ENCODE peak calls at places on chromosome 10, in six cellular contexts. B, E, G, I, J and N are unnamed samples.

GRCh38 chr10:69446650-69447151 is 4.6 kb upstream of the TSPAN15 start:
- DNase-seq in B (peak; percentile 96), E (no peak), G (peak; percentile 88), I (peak; percentile 80), J (no peak), N (peak; percentile 80)

GRCh38 chr10:79184141-79184625 is 115.4 kb downstream of the ZMIZ1 start:
- DNase-seq in B (peak; percentile 79), E (no peak), G (peak; percentile 89), I (peak; percentile 58), J (no peak), N (peak; percentile 81)

GRCh38 chr10:130301026-130301892 is 165.1 kb downstream of the GLRX3 start:
- DNase-seq in B (peak; percentile 51), E (no peak), G (peak; percentile 20), I (peak; percentile 74), J (no peak), N (no peak)

GRCh38 chr10:130885021-130885655 is 426.4 kb downstream of the TCERG1L start:
- DNase-seq in B (no peak), E (no peak), G (no peak), I (peak; percentile 5), J (no peak), N (no peak)

GRCh38 chr10:89426230-89426868 is 12.0 kb downstream of the IFIT5 start:
- DNase-seq in B (peak; percentile 56), E (no peak), G (peak; percentile 56), I (peak; percentile 80), J (no peak), N (peak; percentile 50)

GRCh38 chr10:80464557-80465466 is 10.7 kb downstream of the TSPAN14 start:
- DNase-seq in B (peak; percentile 78), E (peak; percentile 77), G (peak; percentile 59), I (no peak), J (no peak), N (no peak)

GRCh38 chr10:58266826-58267712 is 625 bp downstream of the IPMK start:
- DNase-seq in B (peak; percentile 69), E (peak; percentile 60), G (peak; percentile 62), I (peak; percentile 76), J (peak; percentile 34), N (peak; percentile 62)

GRCh38 chr10:31730776-31731175 is 197.9 kb downstream of the ARHGAP12 start:
- DNase-seq in B (no peak), E (no peak), G (no peak), I (no peak), J (no peak), N (no peak)

GRCh38 chr10:130111848-130112180 is 1.2 kb upstream of the C10orf143 start:
- DNase-seq in B (no peak), E (no peak), G (no peak), I (no peak), J (no peak), N (no peak)

GRCh38 chr10:48343106-48343505 is 36.6 kb downstream of the MAPK8 start:
- DNase-seq in B (no peak), E (no peak), G (no peak), I (no peak), J (no peak), N (no peak)

GRCh38 chr10:19966751-19967150 is 150.5 kb downstream of the PLXDC2 start:
- DNase-seq in B (no peak), E (no peak), G (peak; percentile 27), I (peak; percentile 41), J (no peak), N (no peak)

GRCh38 chr10:116470768-116471415 is 43.2 kb downstream of the PNLIPRP3 start:
- DNase-seq in B (no peak), E (no peak), G (peak; percentile 13), I (no peak), J (no peak), N (peak; percentile 63)

GRCh38 chr10:12799144-12799543 is 202.4 kb downstream of the CCDC3 start:
- DNase-seq in B (no peak), E (no peak), G (no peak), I (no peak), J (no peak), N (no peak)

GRCh38 chr10:128099901-128100300 is 26.3 kb downstream of the MKI67 start:
- DNase-seq in B (no peak), E (no peak), G (no peak), I (no peak), J (no peak), N (no peak)

GRCh38 chr10:70918851-70919530 is 30.6 kb upstream of the PCBD1 start:
- DNase-seq in B (no peak), E (peak; percentile 82), G (no peak), I (no peak), J (no peak), N (no peak)

GRCh38 chr10:82932426-82932825 is 1057.4 kb downstream of the NRG3 start:
- DNase-seq in B (no peak), E (peak; percentile 49), G (no peak), I (no peak), J (no peak), N (no peak)

GRCh38 chr10:14299516-14299915 is 31.2 kb downstream of the FRMD4A start:
- DNase-seq in B (no peak), E (no peak), G (no peak), I (no peak), J (no peak), N (no peak)

GRCh38 chr10:45181483-45181882 is 133.9 kb downstream of the OR13A1 start:
- DNase-seq in B (no peak), E (no peak), G (peak; percentile 56), I (peak; percentile 92), J (no peak), N (no peak)

GRCh38 chr10:25493122-25493893 is 318.5 kb downstream of the GPR158 start:
- DNase-seq in B (peak; percentile 96), E (no peak), G (peak; percentile 97), I (peak; percentile 99), J (no peak), N (peak; percentile 91)

GRCh38 chr10:2619927-2620326 is 447.4 kb upstream of the PFKP start:
- DNase-seq in B (no peak), E (no peak), G (no peak), I (no peak), J (no peak), N (no peak)

GRCh38 chr10:125016611-125017202 is 74.8 kb downstream of the ZRANB1 start:
- DNase-seq in B (no peak), E (no peak), G (no peak), I (peak; percentile 67), J (peak; percentile 72), N (no peak)

GRCh38 chr10:50362547-50363125 is 111.3 kb upstream of the ASAH2 start:
- DNase-seq in B (no peak), E (no peak), G (no peak), I (no peak), J (no peak), N (peak; percentile 50)

GRCh38 chr10:131946880-131947279 is 34.8 kb downstream of the BNIP3 start:
- DNase-seq in B (peak; percentile 36), E (no peak), G (peak; percentile 40), I (no peak), J (no peak), N (no peak)

GRCh38 chr10:131942455-131942854 is 39.3 kb downstream of the BNIP3 start:
- DNase-seq in B (no peak), E (no peak), G (no peak), I (no peak), J (no peak), N (no peak)

GRCh38 chr10:131946321-131946751 is 35.4 kb downstream of the BNIP3 start:
- DNase-seq in B (peak; percentile 89), E (no peak), G (peak; percentile 95), I (peak; percentile 87), J (no peak), N (no peak)

GRCh38 chr10:131938681-131939080 is 37.9 kb downstream of the PPP2R2D start:
- DNase-seq in B (no peak), E (no peak), G (no peak), I (no peak), J (no peak), N (no peak)

GRCh38 chr10:131943021-131943814 is 38.5 kb downstream of the BNIP3 start:
- DNase-seq in B (no peak), E (no peak), G (no peak), I (peak; percentile 20), J (no peak), N (no peak)
- H3K4me3 ChIP-seq in B (no peak overlapping the region), E (no peak overlapping the region), G (no peak overlapping the region), I (no peak overlapping the region), J (no peak overlapping the region), N (no peak overlapping the region)

GRCh38 chr10:4121531-4122380 is 336.7 kb upstream of the KLF6 start:
- DNase-seq in B (no peak), E (no peak), G (no peak), I (no peak), J (no peak), N (no peak)
- H3K27ac ChIP-seq in B (no peak overlapping the region), E (no peak overlapping the region), G (no peak overlapping the region), I (no peak overlapping the region), J (no peak overlapping the region), N (no peak overlapping the region)

DNA sequence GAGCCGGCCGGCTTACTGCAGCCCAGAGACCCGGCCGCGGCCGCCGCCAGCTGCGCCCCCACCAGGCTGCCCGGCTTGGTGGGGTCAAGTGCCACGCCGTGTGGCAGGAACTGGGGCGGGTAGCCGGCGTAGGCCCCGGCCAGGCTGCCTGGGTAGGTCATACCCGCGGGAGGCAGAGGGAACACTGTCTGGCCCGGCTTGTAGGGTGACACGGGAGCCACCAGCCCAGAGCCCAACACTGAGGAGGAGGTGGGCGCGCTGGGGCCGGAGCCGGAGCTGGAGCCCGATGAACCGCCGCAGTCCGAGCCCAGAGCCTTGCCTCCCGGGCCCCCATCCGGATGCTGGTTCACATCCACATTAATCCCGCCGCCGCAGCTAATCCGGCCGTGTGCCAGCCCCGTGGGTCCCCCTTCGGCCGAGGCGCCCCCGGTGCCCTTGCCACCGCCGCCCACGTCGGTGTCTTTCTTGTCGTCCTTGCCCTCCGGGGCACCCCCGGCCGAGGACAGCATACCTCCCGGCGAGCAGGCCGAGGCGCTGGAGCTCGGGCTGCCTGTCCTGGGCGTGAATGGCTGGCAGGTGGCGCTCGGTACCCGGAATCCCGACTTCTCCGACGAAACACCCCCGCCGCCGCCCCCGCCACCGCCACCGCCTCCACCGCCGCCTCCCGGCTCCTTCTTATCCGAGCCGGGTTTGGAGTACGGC is 2.0 kb downstream of the ZNF503 start:
- DNase-seq in B (peak; percentile 75), E (peak; percentile 82), G (peak; percentile 69), I (peak; percentile 88), J (peak; percentile 85), N (peak; percentile 71)
- H3K4me3 ChIP-seq in B (peak overlapping the region; percentile 81), E (peak overlapping the region; percentile 77), G (peak overlapping the region; percentile 98), I (peak overlapping the region; percentile 97), J (peak overlapping the region; percentile 81), N (peak overlapping the region; percentile 84)

GRCh38 chr10:72702868-72703581 is 11.1 kb downstream of the MCU start:
- DNase-seq in B (peak; percentile 49), E (no peak), G (peak; percentile 77), I (peak; percentile 87), J (no peak), N (no peak)
- H3K27ac ChIP-seq in B (no peak overlapping the region), E (no peak overlapping the region), G (no peak overlapping the region), I (no peak overlapping the region), J (peak overlapping the region; percentile 8), N (no peak overlapping the region)